ENCODE peak calls at places on chromosomes 1 and 21, in nine cellular contexts. One of them, this sample, is unnamed.

GRCh38 chr1:36922071-36922470 is 112.2 kb downstream of the GRIK3 start:
- DNase-seq in cardiac muscle cell: no peak
- DNase-seq in A549: no peak
- DNase-seq in MG63: no peak
- DNase-seq in fibroblast of mammary gland: no peak
- DNase-seq in AG04450: no peak
- DNase-seq in aorta: no peak
- DNase-seq in HT-29: no peak
- DNase-seq in NCI-H526: no peak
- DNase-seq in this sample: no peak

GRCh38 chr21:26845066-26845749 is at the start of gene ADAMTS1:
- DNase-seq in AG04450: peak
- DNase-seq in MG63: peak
- DNase-seq in NCI-H526: peak
- DNase-seq in fibroblast of mammary gland: peak
- DNase-seq in cardiac muscle cell: peak
- DNase-seq in HT-29: no peak
- DNase-seq in A549: peak
- DNase-seq in aorta: peak
- DNase-seq in this sample: peak

GRCh38 chr1:150876111-150876434 is 326 bp downstream of the ARNT start:
- DNase-seq in NCI-H526: peak
- DNase-seq in cardiac muscle cell: peak
- DNase-seq in HT-29: peak
- DNase-seq in MG63: no peak
- DNase-seq in A549: no peak
- DNase-seq in AG04450: peak
- DNase-seq in aorta: no peak
- DNase-seq in fibroblast of mammary gland: peak
- DNase-seq in this sample: no peak

GRCh38 chr21:36202721-36203602 is 46.3 kb downstream of the DOP1B start:
- DNase-seq in NCI-H526: no peak
- DNase-seq in cardiac muscle cell: no peak
- DNase-seq in MG63: peak
- DNase-seq in fibroblast of mammary gland: peak
- DNase-seq in aorta: no peak
- DNase-seq in HT-29: no peak
- DNase-seq in AG04450: no peak
- DNase-seq in A549: no peak
- DNase-seq in this sample: no peak

GRCh38 chr1:171742577-171742922 is 685 bp upstream of the VAMP4 start:
- DNase-seq in A549: no peak
- DNase-seq in cardiac muscle cell: peak
- DNase-seq in NCI-H526: peak
- DNase-seq in aorta: peak
- DNase-seq in AG04450: no peak
- DNase-seq in MG63: peak
- DNase-seq in HT-29: no peak
- DNase-seq in fibroblast of mammary gland: peak
- DNase-seq in this sample: peak

GRCh38 chr1:177385760-177386698 is 215.3 kb downstream of the BRINP2 start:
- DNase-seq in MG63: peak
- DNase-seq in A549: no peak
- DNase-seq in aorta: no peak
- DNase-seq in NCI-H526: no peak
- DNase-seq in HT-29: no peak
- DNase-seq in fibroblast of mammary gland: peak
- DNase-seq in AG04450: no peak
- DNase-seq in cardiac muscle cell: no peak
- DNase-seq in this sample: no peak

GRCh38 chr1:54353959-54354358 is 52.2 kb downstream of the SSBP3 start:
- DNase-seq in AG04450: no peak
- DNase-seq in cardiac muscle cell: no peak
- DNase-seq in aorta: peak
- DNase-seq in NCI-H526: peak
- DNase-seq in MG63: no peak
- DNase-seq in HT-29: no peak
- DNase-seq in A549: no peak
- DNase-seq in fibroblast of mammary gland: no peak
- DNase-seq in this sample: no peak

GRCh38 chr1:236716160-236716559 is 29.9 kb downstream of the ACTN2 start:
- DNase-seq in A549: no peak
- DNase-seq in fibroblast of mammary gland: no peak
- DNase-seq in NCI-H526: no peak
- DNase-seq in cardiac muscle cell: no peak
- DNase-seq in AG04450: no peak
- DNase-seq in HT-29: no peak
- DNase-seq in aorta: no peak
- DNase-seq in MG63: peak
- DNase-seq in this sample: no peak

GRCh38 chr21:35198004-35198403 is 148.9 kb upstream of the RUNX1 start:
- DNase-seq in NCI-H526: no peak
- DNase-seq in AG04450: peak
- DNase-seq in HT-29: no peak
- DNase-seq in MG63: peak
- DNase-seq in cardiac muscle cell: no peak
- DNase-seq in aorta: no peak
- DNase-seq in A549: peak
- DNase-seq in fibroblast of mammary gland: peak
- DNase-seq in this sample: no peak

GRCh38 chr1:67540733-67541125 is 110.5 kb upstream of the SERBP1 start:
- DNase-seq in A549: no peak
- DNase-seq in HT-29: no peak
- DNase-seq in NCI-H526: no peak
- DNase-seq in cardiac muscle cell: no peak
- DNase-seq in AG04450: no peak
- DNase-seq in aorta: no peak
- DNase-seq in fibroblast of mammary gland: no peak
- DNase-seq in MG63: no peak
- DNase-seq in this sample: no peak

GRCh38 chr1:219271914-219272545 is 98.4 kb downstream of the LYPLAL1 start:
- DNase-seq in fibroblast of mammary gland: peak
- DNase-seq in aorta: no peak
- DNase-seq in MG63: no peak
- DNase-seq in HT-29: no peak
- DNase-seq in NCI-H526: no peak
- DNase-seq in cardiac muscle cell: no peak
- DNase-seq in A549: no peak
- DNase-seq in AG04450: no peak
- DNase-seq in this sample: no peak

GRCh38 chr1:228012555-228012954 is 5.8 kb downstream of the WNT3A start:
- DNase-seq in AG04450: no peak
- DNase-seq in aorta: peak
- DNase-seq in HT-29: no peak
- DNase-seq in fibroblast of mammary gland: no peak
- DNase-seq in NCI-H526: no peak
- DNase-seq in A549: no peak
- DNase-seq in cardiac muscle cell: no peak
- DNase-seq in MG63: no peak
- DNase-seq in this sample: no peak

GRCh38 chr1:203215573-203215972 is 13.9 kb downstream of the CHIT1 start:
- DNase-seq in AG04450: no peak
- DNase-seq in cardiac muscle cell: no peak
- DNase-seq in aorta: no peak
- DNase-seq in NCI-H526: peak
- DNase-seq in MG63: no peak
- DNase-seq in A549: no peak
- DNase-seq in HT-29: no peak
- DNase-seq in fibroblast of mammary gland: no peak
- DNase-seq in this sample: no peak

GRCh38 chr1:83985048-83985447 is 13.9 kb downstream of the TTLL7 start:
- DNase-seq in MG63: no peak
- DNase-seq in cardiac muscle cell: no peak
- DNase-seq in HT-29: no peak
- DNase-seq in A549: no peak
- DNase-seq in AG04450: no peak
- DNase-seq in fibroblast of mammary gland: no peak
- DNase-seq in NCI-H526: no peak
- DNase-seq in aorta: no peak
- DNase-seq in this sample: peak

GRCh38 chr1:8970870-8971337 is 25.2 kb downstream of the CA6 start:
- DNase-seq in MG63: no peak
- DNase-seq in aorta: no peak
- DNase-seq in fibroblast of mammary gland: no peak
- DNase-seq in AG04450: no peak
- DNase-seq in cardiac muscle cell: no peak
- DNase-seq in NCI-H526: no peak
- DNase-seq in HT-29: no peak
- DNase-seq in A549: no peak
- DNase-seq in this sample: no peak

GRCh38 chr1:7644906-7645750 is 126.0 kb upstream of the VAMP3 start:
- DNase-seq in AG04450: peak
- DNase-seq in A549: no peak
- DNase-seq in cardiac muscle cell: peak
- DNase-seq in HT-29: peak
- DNase-seq in NCI-H526: peak
- DNase-seq in fibroblast of mammary gland: no peak
- DNase-seq in aorta: no peak
- DNase-seq in MG63: peak
- DNase-seq in this sample: peak

GRCh38 chr1:22122273-22123070 is 20.4 kb downstream of the WNT4 start:
- DNase-seq in HT-29: no peak
- DNase-seq in MG63: no peak
- DNase-seq in aorta: no peak
- DNase-seq in NCI-H526: no peak
- DNase-seq in fibroblast of mammary gland: no peak
- DNase-seq in cardiac muscle cell: no peak
- DNase-seq in AG04450: no peak
- DNase-seq in A549: no peak
- DNase-seq in this sample: no peak

GRCh38 chr1:36450919-36451305 is 661 bp upstream of the OSCP1 start:
- DNase-seq in cardiac muscle cell: no peak
- DNase-seq in fibroblast of mammary gland: no peak
- DNase-seq in HT-29: no peak
- DNase-seq in A549: no peak
- DNase-seq in AG04450: no peak
- DNase-seq in aorta: no peak
- DNase-seq in MG63: no peak
- DNase-seq in NCI-H526: no peak
- DNase-seq in this sample: no peak

GRCh38 chr1:91830242-91831131 is 55.5 kb downstream of the TGFBR3 start:
- DNase-seq in HT-29: peak
- DNase-seq in cardiac muscle cell: no peak
- DNase-seq in NCI-H526: peak
- DNase-seq in AG04450: peak
- DNase-seq in MG63: peak
- DNase-seq in A549: peak
- DNase-seq in fibroblast of mammary gland: peak
- DNase-seq in aorta: peak
- DNase-seq in this sample: peak

GRCh38 chr1:183734600-183735036 is 70.3 kb upstream of the RGL1 start:
- DNase-seq in MG63: no peak
- DNase-seq in A549: no peak
- DNase-seq in aorta: no peak
- DNase-seq in cardiac muscle cell: peak
- DNase-seq in fibroblast of mammary gland: peak
- DNase-seq in HT-29: no peak
- DNase-seq in AG04450: no peak
- DNase-seq in NCI-H526: peak
- DNase-seq in this sample: no peak

GRCh38 chr1:19934336-19934735 is 10.9 kb upstream of the PLA2G2E start:
- DNase-seq in fibroblast of mammary gland: no peak
- DNase-seq in cardiac muscle cell: no peak
- DNase-seq in AG04450: no peak
- DNase-seq in HT-29: no peak
- DNase-seq in NCI-H526: no peak
- DNase-seq in aorta: no peak
- DNase-seq in MG63: no peak
- DNase-seq in A549: no peak
- DNase-seq in this sample: no peak

GRCh38 chr1:186950547-186950946 is 121.8 kb downstream of the PLA2G4A start:
- DNase-seq in HT-29: peak
- DNase-seq in cardiac muscle cell: no peak
- DNase-seq in NCI-H526: no peak
- DNase-seq in MG63: peak
- DNase-seq in A549: peak
- DNase-seq in AG04450: no peak
- DNase-seq in fibroblast of mammary gland: peak
- DNase-seq in aorta: no peak
- DNase-seq in this sample: no peak

This sample was measured in body of pancreas.